ENCODE peak calls at places on chromosomes 6 and 20, in seven cellular contexts. One of them, this sample, is unnamed.

GRCh38 chr20:17710379-17711305 is 10.9 kb downstream of the BANF2 start:
- DNase-seq in hepatocyte: peak
- DNase-seq in GM23338: peak
- DNase-seq in GM23248: no peak
- DNase-seq in neural progenitor cell: peak
- DNase-seq in HCT116: no peak
- DNase-seq in MM.1S: no peak
- DNase-seq in this sample: no peak

GRCh38 chr20:60903325-60903958 is 348.6 kb upstream of the CDH4 start:
- DNase-seq in hepatocyte: no peak
- DNase-seq in GM23338: no peak
- DNase-seq in GM23248: no peak
- DNase-seq in neural progenitor cell: no peak
- DNase-seq in HCT116: no peak
- DNase-seq in MM.1S: peak
- DNase-seq in this sample: no peak

GRCh38 chr6:26065952-26066380 is 21.3 kb upstream of the HFE start:
- DNase-seq in hepatocyte: peak
- DNase-seq in GM23338: peak
- DNase-seq in GM23248: peak
- DNase-seq in neural progenitor cell: peak
- DNase-seq in HCT116: peak
- DNase-seq in MM.1S: peak
- DNase-seq in this sample: peak

GRCh38 chr20:50379049-50379990 is 130.9 kb upstream of the PTPN1 start:
- DNase-seq in hepatocyte: peak
- DNase-seq in GM23338: no peak
- DNase-seq in GM23248: peak
- DNase-seq in neural progenitor cell: no peak
- DNase-seq in HCT116: no peak
- DNase-seq in MM.1S: no peak
- DNase-seq in this sample: no peak

GRCh38 chr6:50939931-50940330 is 121.3 kb downstream of the TFAP2B start:
- DNase-seq in hepatocyte: no peak
- DNase-seq in GM23338: no peak
- DNase-seq in GM23248: no peak
- DNase-seq in neural progenitor cell: no peak
- DNase-seq in HCT116: no peak
- DNase-seq in MM.1S: no peak
- DNase-seq in this sample: peak

GRCh38 chr6:150865406-150866146 is at the start of gene MTHFD1L:
- DNase-seq in hepatocyte: peak
- DNase-seq in GM23338: peak
- DNase-seq in GM23248: peak
- DNase-seq in neural progenitor cell: peak
- DNase-seq in HCT116: peak
- DNase-seq in MM.1S: peak
- DNase-seq in this sample: peak

GRCh38 chr6:112254921-112255320 is 554 bp upstream of the LAMA4 start:
- DNase-seq in hepatocyte: no peak
- DNase-seq in GM23338: no peak
- DNase-seq in GM23248: peak
- DNase-seq in neural progenitor cell: no peak
- DNase-seq in HCT116: no peak
- DNase-seq in MM.1S: no peak
- DNase-seq in this sample: no peak

GRCh38 chr20:41293269-41294037 is 24.1 kb downstream of the ZHX3 start:
- DNase-seq in hepatocyte: no peak
- DNase-seq in GM23338: no peak
- DNase-seq in GM23248: peak
- DNase-seq in neural progenitor cell: no peak
- DNase-seq in HCT116: no peak
- DNase-seq in MM.1S: no peak
- DNase-seq in this sample: no peak

GRCh38 chr6:89438248-89438647 is 5.3 kb downstream of the ANKRD6 start:
- DNase-seq in hepatocyte: peak
- DNase-seq in GM23338: no peak
- DNase-seq in GM23248: no peak
- DNase-seq in neural progenitor cell: no peak
- DNase-seq in HCT116: peak
- DNase-seq in MM.1S: no peak
- DNase-seq in this sample: no peak

GRCh38 chr20:24657211-24657610 is 187.8 kb downstream of the SYNDIG1 start:
- DNase-seq in hepatocyte: peak
- DNase-seq in GM23338: no peak
- DNase-seq in GM23248: peak
- DNase-seq in neural progenitor cell: no peak
- DNase-seq in HCT116: no peak
- DNase-seq in MM.1S: no peak
- DNase-seq in this sample: peak

GRCh38 chr20:20085812-20086211 is 33.5 kb downstream of the CFAP61 start:
- DNase-seq in hepatocyte: no peak
- DNase-seq in GM23338: no peak
- DNase-seq in GM23248: peak
- DNase-seq in neural progenitor cell: no peak
- DNase-seq in HCT116: no peak
- DNase-seq in MM.1S: no peak
- DNase-seq in this sample: no peak

GRCh38 chr6:47647188-47647587 is 51.2 kb upstream of the ADGRF4 start:
- DNase-seq in hepatocyte: no peak
- DNase-seq in GM23338: no peak
- DNase-seq in GM23248: no peak
- DNase-seq in neural progenitor cell: no peak
- DNase-seq in HCT116: no peak
- DNase-seq in MM.1S: no peak
- DNase-seq in this sample: no peak

GRCh38 chr6:44020148-44020547 is 107.1 kb downstream of the MRPL14 start:
- DNase-seq in hepatocyte: no peak
- DNase-seq in GM23338: no peak
- DNase-seq in GM23248: no peak
- DNase-seq in neural progenitor cell: no peak
- DNase-seq in HCT116: no peak
- DNase-seq in MM.1S: no peak
- DNase-seq in this sample: no peak

DNA sequence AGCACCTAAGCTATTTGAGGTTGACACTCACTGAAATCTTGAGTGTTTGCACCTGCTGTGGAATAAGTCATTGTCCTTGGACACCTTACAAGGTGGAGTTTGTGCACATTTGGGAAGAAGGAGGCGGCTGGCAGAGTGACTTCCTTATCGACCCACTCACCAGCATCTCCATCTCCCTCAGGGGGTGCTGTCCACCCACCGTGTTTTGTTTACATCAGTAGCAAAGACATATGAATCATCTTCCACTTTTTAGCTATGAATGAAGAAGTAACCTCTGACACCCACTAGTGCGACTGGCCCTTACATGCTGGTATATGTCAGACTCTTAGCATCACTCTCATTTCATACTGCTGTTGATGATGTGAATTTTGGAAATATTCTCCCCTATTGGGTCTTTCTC is 119.5 kb upstream of the SGK1 start:
- DNase-seq in hepatocyte: no peak
- DNase-seq in GM23338: no peak
- DNase-seq in GM23248: peak
- DNase-seq in neural progenitor cell: no peak
- DNase-seq in HCT116: no peak
- DNase-seq in MM.1S: peak
- DNase-seq in this sample: peak
- TF ChIP-seq EZH2 in hepatocyte: no peak
- TF ChIP-seq EZH2 in GM23338: no peak
- TF ChIP-seq EZH2 in GM23248: no peak
- TF ChIP-seq EZH2 in neural progenitor cell: no peak
- TF ChIP-seq EZH2 in HCT116: no peak
- TF ChIP-seq EZH2 in MM.1S: no peak
- TF ChIP-seq EZH2 in this sample: no peak

DNA sequence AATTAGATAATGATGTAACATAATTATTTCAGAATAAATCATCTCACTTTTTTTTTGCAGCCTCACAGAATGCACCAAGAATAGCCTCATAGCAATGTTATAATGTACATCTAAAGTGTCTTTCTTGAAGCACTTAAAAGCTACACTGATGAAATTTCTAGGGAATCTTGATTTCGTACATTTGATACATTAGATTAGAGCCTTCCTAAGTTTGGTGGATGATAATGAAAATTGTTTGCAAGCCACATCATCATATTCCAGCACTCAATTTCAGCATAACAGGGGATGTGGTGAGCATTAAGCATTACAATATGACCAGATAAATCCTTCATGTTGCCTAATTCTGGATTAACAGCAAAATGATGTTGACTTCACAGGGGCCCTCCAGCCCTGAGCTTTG is 9.7 kb upstream of the METTL24 start:
- DNase-seq in hepatocyte: no peak
- DNase-seq in GM23338: no peak
- DNase-seq in GM23248: no peak
- DNase-seq in neural progenitor cell: no peak
- DNase-seq in HCT116: no peak
- DNase-seq in MM.1S: no peak
- DNase-seq in this sample: no peak
- H3K4me3 ChIP-seq in hepatocyte: no peak
- H3K4me3 ChIP-seq in GM23338: no peak
- H3K4me3 ChIP-seq in GM23248: no peak
- H3K4me3 ChIP-seq in neural progenitor cell: no peak
- H3K4me3 ChIP-seq in HCT116: no peak
- H3K4me3 ChIP-seq in MM.1S: no peak
- H3K4me3 ChIP-seq in this sample: no peak

DNA sequence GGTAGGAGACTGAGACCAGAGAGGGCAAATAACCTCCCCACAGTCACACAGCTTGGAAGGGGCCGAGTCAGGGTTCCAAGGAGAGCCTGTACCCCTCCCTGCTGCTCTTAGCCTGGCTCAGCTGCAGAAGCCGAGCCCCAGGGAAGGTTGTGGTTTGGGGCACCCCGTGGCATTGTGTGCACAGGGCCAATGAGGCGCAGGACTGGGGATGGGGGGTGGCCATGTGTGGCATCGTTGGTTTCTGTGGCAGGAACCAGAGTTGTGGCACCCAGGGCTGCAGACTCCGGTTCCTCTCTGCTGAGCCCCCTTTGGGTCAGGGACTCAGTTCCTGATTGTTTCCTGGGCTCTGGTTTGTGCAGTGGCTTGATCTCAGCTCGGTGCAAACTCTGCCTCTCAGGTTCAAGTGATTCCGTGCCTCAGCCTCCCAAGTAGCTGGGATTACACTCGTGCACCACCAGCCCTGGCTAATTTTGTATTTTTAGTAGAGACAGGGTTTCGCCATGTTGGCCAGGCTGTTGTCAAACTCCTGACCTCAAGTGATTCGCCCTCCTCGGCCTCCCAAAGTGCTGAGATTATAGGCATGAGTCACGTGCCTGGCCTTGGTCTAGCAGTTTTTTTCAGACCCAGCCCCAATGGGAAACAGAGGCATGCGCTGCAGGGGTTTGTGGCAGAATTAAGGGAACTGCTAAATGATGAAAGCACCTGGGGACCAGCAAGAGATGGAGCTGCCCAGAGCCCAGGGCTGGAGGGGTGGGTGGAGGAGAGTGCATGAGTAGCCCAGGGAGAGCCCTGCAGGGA is 221.0 kb upstream of the SULF2 start:
- DNase-seq in hepatocyte: no peak
- DNase-seq in GM23338: no peak
- DNase-seq in GM23248: peak
- DNase-seq in neural progenitor cell: no peak
- DNase-seq in HCT116: no peak
- DNase-seq in MM.1S: no peak
- DNase-seq in this sample: peak
- TF ChIP-seq EZH2phosphoT487 in hepatocyte: no peak
- TF ChIP-seq EZH2phosphoT487 in GM23338: no peak
- TF ChIP-seq EZH2phosphoT487 in GM23248: no peak
- TF ChIP-seq EZH2phosphoT487 in neural progenitor cell: no peak
- TF ChIP-seq EZH2phosphoT487 in HCT116: no peak
- TF ChIP-seq EZH2phosphoT487 in MM.1S: no peak
- TF ChIP-seq EZH2phosphoT487 in this sample: no peak

DNA sequence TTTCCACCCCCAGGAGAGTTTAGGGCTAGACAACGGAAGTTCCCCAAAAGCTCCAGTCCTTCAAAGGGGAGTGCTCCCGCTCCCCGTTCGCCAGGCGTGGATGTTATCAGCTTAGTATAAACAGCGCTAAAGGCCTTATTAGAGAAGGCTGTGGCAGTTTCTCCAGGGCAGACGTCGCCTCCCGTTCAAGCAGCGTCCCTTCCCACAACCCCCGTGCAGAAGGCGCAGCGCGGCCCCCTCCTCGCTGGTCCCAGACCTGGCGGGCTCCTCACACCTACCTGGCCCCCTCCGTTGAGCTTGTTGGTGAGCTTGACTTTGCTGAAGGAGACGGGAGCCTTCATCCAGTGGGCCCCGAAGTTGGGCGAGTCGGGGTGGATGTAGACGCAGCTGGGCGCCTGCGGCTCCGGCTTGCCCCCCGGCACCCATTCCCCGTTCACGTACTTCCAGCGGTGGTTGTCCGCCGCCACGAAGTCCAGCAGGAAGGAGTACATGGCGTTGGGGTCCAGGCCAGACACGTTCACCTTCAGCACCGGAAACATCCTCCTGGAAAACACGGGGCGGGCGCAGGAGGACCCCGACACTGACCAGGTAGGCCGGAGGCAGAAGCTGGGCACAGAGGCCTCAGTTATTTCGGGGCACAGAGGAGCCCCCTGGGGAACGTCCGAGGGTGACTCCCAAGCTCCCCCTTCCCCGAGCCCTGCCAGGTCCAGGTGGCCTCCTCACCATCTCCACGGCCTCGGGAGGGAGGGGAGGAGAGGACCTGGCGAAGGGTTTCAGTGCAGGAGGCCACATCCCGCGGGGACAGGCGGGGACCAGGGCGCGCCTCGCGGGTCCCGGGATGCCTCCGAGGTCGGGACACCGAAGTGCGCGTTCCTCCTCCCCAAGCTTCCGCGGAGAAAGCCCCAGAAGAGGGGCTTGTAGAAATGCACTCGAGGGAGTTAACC is 1.1 kb downstream of the TBXT start:
- DNase-seq in hepatocyte: no peak
- DNase-seq in GM23338: peak
- DNase-seq in GM23248: no peak
- DNase-seq in neural progenitor cell: peak
- DNase-seq in HCT116: no peak
- DNase-seq in MM.1S: no peak
- DNase-seq in this sample: no peak
- TF ChIP-seq EZH2 in hepatocyte: peak
- TF ChIP-seq EZH2 in GM23338: peak
- TF ChIP-seq EZH2 in GM23248: no peak
- TF ChIP-seq EZH2 in neural progenitor cell: peak
- TF ChIP-seq EZH2 in HCT116: no peak
- TF ChIP-seq EZH2 in MM.1S: no peak
- TF ChIP-seq EZH2 in this sample: no peak

This sample was measured in PC-3.